ENCODE peak calls at places on chromosomes 4 and X, in five cellular contexts. D is OCI-LY7, Y is PC-3, J is GM23248, Z is HCT116. S is an unnamed sample.

GRCh38 chr4:169770411-169770810 is 12.7 kb upstream of the HPF1 start:
- DNase-seq in D (no peak), Y (no peak), J (no peak), Z (no peak), S (no peak)

GRCh38 chr4:140372607-140373327 is 679 bp upstream of the SCOC start:
- DNase-seq in D (peak; percentile 13), Y (peak; percentile 4), J (peak; percentile 55), Z (peak; percentile 12), S (peak; percentile 12)

GRCh38 chr4:136650541-136651277 is 881.6 kb downstream of the PCDH18 start:
- DNase-seq in D (no peak), Y (peak; percentile 55), J (no peak), Z (peak; percentile 4), S (no peak)

GRCh38 chrX:148592595-148592994 is 92.2 kb downstream of the AFF2 start:
- DNase-seq in D (no peak), Y (no peak), J (no peak), Z (no peak), S (no peak)

GRCh38 chr4:128060130-128060619 is 937 bp upstream of the LARP1B start:
- DNase-seq in D (no peak), Y (no peak), J (peak; percentile 37), Z (no peak), S (no peak)

GRCh38 chrX:22748093-22748999 is 251.4 kb upstream of the DDX53 start:
- DNase-seq in D (peak; percentile 39), Y (peak; percentile 63), J (peak; percentile 55), Z (peak; percentile 19), S (peak; percentile 68)

GRCh38 chrX:54473993-54474859 is 21.8 kb downstream of the FGD1 start:
- DNase-seq in D (no peak), Y (peak; percentile 80), J (peak; percentile 24), Z (no peak), S (no peak)

GRCh38 chrX:153972368-153973126 is at the start of gene TMEM187:
- DNase-seq in D (peak; percentile 94), Y (peak; percentile 91), J (peak; percentile 91), Z (peak; percentile 76), S (peak; percentile 93)

GRCh38 chrX:39477438-39478120 is 620.2 kb downstream of the BCOR start:
- DNase-seq in D (no peak), Y (peak; percentile 37), J (no peak), Z (no peak), S (peak; percentile 47)

GRCh38 chr4:834368-835147 is 8.6 kb upstream of the CPLX1 start:
- DNase-seq in D (no peak), Y (no peak), J (no peak), Z (no peak), S (no peak)

GRCh38 chrX:25219480-25219879 is 203.7 kb upstream of the ARX start:
- DNase-seq in D (no peak), Y (no peak), J (no peak), Z (no peak), S (no peak)

GRCh38 chrX:100381613-100382012 is 28.5 kb downstream of the PCDH19 start:
- DNase-seq in D (no peak), Y (no peak), J (peak; percentile 32), Z (no peak), S (no peak)

GRCh38 chr4:1008840-1009646 is 2.4 kb upstream of the FGFRL1 start:
- DNase-seq in D (peak; percentile 28), Y (no peak), J (peak; percentile 39), Z (no peak), S (no peak)

GRCh38 chrX:12936947-12937346 is 30.5 kb downstream of the TLR8 start:
- DNase-seq in D (no peak), Y (no peak), J (no peak), Z (no peak), S (peak; percentile 39)

GRCh38 chrX:24262309-24262708 is 51.6 kb downstream of the SUPT20HL2 start:
- DNase-seq in D (no peak), Y (no peak), J (no peak), Z (no peak), S (no peak)

GRCh38 chrX:41923925-41924693 is 755 bp upstream of the CASK start:
- DNase-seq in D (peak; percentile 61), Y (peak; percentile 61), J (peak; percentile 47), Z (peak; percentile 22), S (peak; percentile 8)

GRCh38 chrX:135185795-135186443 is 14.7 kb upstream of the CT55 start:
- DNase-seq in D (peak; percentile 13), Y (peak; percentile 67), J (peak; percentile 58), Z (peak; percentile 42), S (peak; percentile 65)

GRCh38 chr4:81397635-81398034 is 74.1 kb downstream of the RASGEF1B start:
- DNase-seq in D (no peak), Y (no peak), J (no peak), Z (no peak), S (no peak)

GRCh38 chr4:184228306-184228705 is 10.6 kb upstream of the ENPP6 start:
- DNase-seq in D (no peak), Y (no peak), J (no peak), Z (no peak), S (no peak)

GRCh38 chr4:153611679-153612078 is 72.4 kb upstream of the TLR2 start:
- DNase-seq in D (no peak), Y (peak; percentile 57), J (peak; percentile 12), Z (no peak), S (no peak)

GRCh38 chr4:2825184-2825506 is 18.5 kb upstream of the ADD1 start:
- DNase-seq in D (no peak), Y (no peak), J (no peak), Z (no peak), S (no peak)

GRCh38 chr4:163157157-163157556 is 9.5 kb downstream of the NAF1 start:
- DNase-seq in D (no peak), Y (no peak), J (peak; percentile 80), Z (no peak), S (no peak)
- H3K4me3 ChIP-seq in D (no peak overlapping the region), Y (no peak overlapping the region), J (peak overlapping the region; percentile 57), Z (no peak overlapping the region), S (no peak overlapping the region)

DNA sequence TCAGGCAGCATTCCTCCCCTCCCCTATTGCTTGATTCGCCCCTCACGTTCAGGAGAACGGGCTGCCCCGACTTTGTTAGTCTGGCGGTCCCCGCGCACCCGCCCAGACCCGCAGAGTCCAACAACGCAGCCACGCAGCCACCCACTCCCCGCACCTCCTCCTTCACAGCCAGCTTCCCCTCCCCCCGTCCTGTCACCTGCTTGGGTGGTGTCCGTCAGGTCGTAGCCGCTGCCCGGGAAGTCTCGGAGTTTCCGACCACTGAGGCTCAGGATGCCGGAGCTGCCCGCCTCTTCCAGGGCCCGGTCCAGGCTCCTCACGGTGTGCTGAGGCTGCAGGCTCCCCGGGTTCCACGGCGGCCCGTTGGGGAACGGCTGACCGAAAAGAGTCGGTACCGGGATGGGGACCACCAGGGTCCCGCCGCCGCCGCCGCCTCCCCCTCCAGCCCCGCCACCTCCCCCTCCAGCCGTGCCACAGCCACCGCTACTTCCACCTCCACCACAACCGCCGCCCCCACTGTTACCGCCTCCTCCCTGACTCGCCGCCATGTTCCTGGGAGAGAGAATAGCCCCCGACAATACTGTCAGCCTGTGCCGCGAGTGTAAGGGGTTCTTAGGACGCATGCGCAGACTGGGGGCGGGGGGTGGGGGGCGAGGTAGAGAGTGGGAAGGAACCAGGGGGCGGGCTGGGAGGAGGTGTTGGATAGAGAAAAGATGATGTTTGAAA is at the start of gene LRCH2:
- DNase-seq in D (no peak), Y (no peak), J (peak; percentile 52), Z (no peak), S (peak; percentile 86)
- TF ChIP-seq EZH2phosphoT487 in D (no peak), Y (peak; percentile 57), J (no peak), Z (no peak), S (no peak)

GRCh38 chrX:74550295-74550802 is 64.1 kb downstream of the RLIM start:
- DNase-seq in D (peak; percentile 80), Y (peak; percentile 79), J (peak; percentile 72), Z (peak; percentile 51), S (peak; percentile 85)
- H3K4me3 ChIP-seq in D (peak overlapping the region; percentile 34), Y (peak overlapping the region; percentile 52), J (peak overlapping the region; percentile 54), Z (no peak overlapping the region), S (no peak overlapping the region)

GRCh38 chr4:40046311-40046980 is 10.2 kb upstream of the N4BP2 start:
- DNase-seq in D (no peak), Y (peak; percentile 53), J (peak; percentile 58), Z (no peak), S (no peak)
- TF ChIP-seq EZH2phosphoT487 in D (no peak), Y (no peak), J (no peak), Z (no peak), S (no peak)

S was measured in neural progenitor cell.